ENCODE peak calls at places on chromosomes 16 and 17, in four cellular contexts. O is mucosa of descending colon, K is neural progenitor cell, U is HCT116. Z is an unnamed sample.

GRCh38 chr17:43211480-43212402 is at the start of gene TMEM106A:
- DNase-seq in K (peak), O (peak), U (peak), Z (peak)

GRCh38 chr16:19559242-19559910 is 3.9 kb downstream of the VPS35L start:
- DNase-seq in O (no peak), U (peak), K (peak), Z (peak)

GRCh38 chr16:74015953-74016352 is 280.7 kb upstream of the PSMD7 start:
- DNase-seq in U (no peak), O (no peak), K (no peak), Z (no peak)

GRCh38 chr17:46842835-46843234 is 8.5 kb upstream of the WNT9B start:
- DNase-seq in U (peak), K (no peak), O (no peak), Z (no peak)

GRCh38 chr16:53430363-53430762 is 3.9 kb upstream of the RBL2 start:
- DNase-seq in K (no peak), U (no peak), O (no peak), Z (no peak)

GRCh38 chr17:39534768-39535405 is 72.8 kb downstream of the NEUROD2 start:
- DNase-seq in O (no peak), K (no peak), U (no peak), Z (no peak)

GRCh38 chr16:4376820-4377572 is 5.3 kb downstream of the VASN start:
- DNase-seq in U (no peak), O (no peak), K (no peak), Z (no peak)

GRCh38 chr17:66814026-66814425 is 20.9 kb upstream of the CACNG5 start:
- DNase-seq in K (no peak), U (no peak), O (no peak), Z (no peak)

GRCh38 chr16:4915226-4915761 is 21.7 kb downstream of the PPL start:
- DNase-seq in U (peak), K (no peak), O (no peak), Z (no peak)

GRCh38 chr16:48561960-48562393 is 48.0 kb downstream of the N4BP1 start:
- DNase-seq in K (no peak), U (no peak), O (no peak), Z (no peak)

GRCh38 chr17:65576939-65577338 is 15.5 kb upstream of the AXIN2 start:
- DNase-seq in O (peak), K (peak), U (no peak), Z (no peak)

GRCh38 chr16:87042551-87043272 is 274.5 kb downstream of the C16orf95 start:
- DNase-seq in O (no peak), U (no peak), K (no peak), Z (no peak)

GRCh38 chr16:396605-397004 is 394 bp upstream of the NME4 start:
- DNase-seq in K (peak), U (no peak), O (no peak), Z (no peak)

GRCh38 chr17:74241847-74242246 is 28.5 kb downstream of the TTYH2 start:
- DNase-seq in O (no peak), U (no peak), K (no peak), Z (no peak)

GRCh38 chr16:27786881-27787625 is 237.1 kb downstream of the KATNIP start:
- DNase-seq in O (no peak), K (no peak), U (no peak), Z (no peak)

GRCh38 chr16:11456741-11457140 is 111.5 kb downstream of the RMI2 start:
- DNase-seq in U (no peak), O (no peak), K (no peak), Z (no peak)

GRCh38 chr17:74767111-74767516 is 9.0 kb downstream of the NAT9 start:
- DNase-seq in O (no peak), U (no peak), K (no peak), Z (no peak)

GRCh38 chr16:15434079-15434424 is 336 bp upstream of the BMERB1 start:
- DNase-seq in K (no peak), O (no peak), U (no peak), Z (no peak)
- H3K4me3 ChIP-seq in K (peak), O (no peak), U (peak), Z (peak)

GRCh38 chr17:35978346-35978745 is 3.0 kb downstream of the CCL16 start:
- DNase-seq in U (no peak), O (no peak), K (no peak), Z (no peak)

GRCh38 chr17:35984140-35984539 is 2.4 kb downstream of the CCL14 start:
- DNase-seq in O (no peak), K (no peak), U (no peak), Z (no peak)

GRCh38 chr17:35981908-35982330 is 622 bp upstream of the CCL16 start:
- DNase-seq in O (no peak), U (no peak), K (peak), Z (no peak)

GRCh38 chr17:35982409-35983191 is 1.3 kb upstream of the CCL16 start:
- DNase-seq in K (no peak), U (no peak), O (no peak), Z (no peak)

DNA sequence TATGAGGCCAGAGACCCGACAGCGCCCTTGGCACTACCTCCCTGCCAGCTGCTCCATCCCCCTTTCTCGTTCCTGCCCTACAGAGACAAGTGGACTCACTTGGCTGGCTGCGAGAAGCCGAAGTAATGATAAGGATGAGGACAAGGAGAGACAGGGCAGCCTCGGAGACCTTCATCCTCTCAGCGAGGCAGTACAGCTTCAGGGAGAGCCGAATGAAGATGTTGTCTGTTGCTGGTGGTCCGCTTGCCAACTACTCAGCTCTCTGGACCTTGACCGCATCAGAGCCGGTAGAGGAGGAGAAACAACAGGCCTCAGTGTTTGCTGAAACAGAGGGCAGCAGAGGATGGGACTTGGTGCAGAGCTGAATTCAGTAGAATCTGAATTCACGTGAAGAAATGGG is at the start of gene CCL16:
- DNase-seq in O (no peak), K (no peak), U (no peak), Z (no peak)
- H3K4me3 ChIP-seq in O (no peak), K (no peak), U (no peak), Z (no peak)

GRCh38 chr16:30090607-30091332 is 954 bp downstream of the TBX6 start:
- DNase-seq in O (peak), K (no peak), U (no peak), Z (no peak)
- H3K4me3 ChIP-seq in O (no peak), K (peak), U (peak), Z (no peak)

GRCh38 chr16:50610331-50611262 is 62.4 kb downstream of the NKD1 start:
- DNase-seq in O (peak), U (no peak), K (peak), Z (no peak)
- H3K4me3 ChIP-seq in O (no peak), U (no peak), K (no peak), Z (no peak)

DNA sequence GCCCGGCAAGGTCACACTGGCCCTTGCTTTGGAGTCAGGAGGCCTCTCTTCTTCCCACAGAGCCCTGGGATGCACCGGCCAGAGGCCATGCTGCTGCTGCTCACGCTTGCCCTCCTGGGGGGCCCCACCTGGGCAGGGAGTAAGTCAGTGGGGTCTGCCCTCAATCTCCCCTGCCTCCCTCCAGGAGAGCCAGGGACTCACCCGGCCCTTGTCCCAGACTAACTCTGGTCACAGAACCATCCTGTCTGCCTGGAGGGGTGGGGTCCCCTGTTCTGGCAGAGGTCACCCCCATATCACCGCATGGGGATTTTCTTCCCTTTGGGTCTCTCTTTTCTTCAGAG is 222 bp downstream of the ZG16B start:
- DNase-seq in K (no peak), O (no peak), U (no peak), Z (no peak)
- H3K4me3 ChIP-seq in K (no peak), O (no peak), U (no peak), Z (peak)

GRCh38 chr16:89422527-89422904 is 67.8 kb downstream of the ANKRD11 start:
- DNase-seq in O (peak), K (no peak), U (no peak), Z (no peak)
- H3K4me3 ChIP-seq in O (no peak), K (no peak), U (no peak), Z (no peak)

DNA sequence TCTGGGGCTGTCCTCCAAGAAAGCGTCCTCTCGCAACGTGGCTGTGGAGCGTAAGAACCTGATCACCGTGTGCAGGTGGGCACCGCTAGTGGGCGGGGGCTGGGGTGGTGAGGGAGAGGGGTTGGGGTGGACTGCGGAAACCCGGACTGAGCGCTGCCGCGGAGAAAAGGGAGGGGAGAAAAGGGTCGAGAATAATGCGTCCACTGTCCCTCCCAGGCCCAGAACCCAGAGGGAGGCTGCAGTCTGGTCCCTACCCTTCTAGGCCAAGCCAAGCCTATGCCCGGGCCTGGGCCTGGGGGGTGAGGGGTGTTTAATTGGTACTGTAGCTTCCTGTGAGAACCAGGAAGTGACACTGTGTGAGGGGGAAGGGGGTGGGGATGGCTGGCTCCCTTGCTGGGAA is 464 bp downstream of the RUNDC3A start:
- DNase-seq in O (no peak), U (no peak), K (no peak), Z (no peak)
- H3K4me3 ChIP-seq in O (no peak), U (no peak), K (peak), Z (peak)